ENCODE peak calls at places on chromosomes 3 and 15, in four cellular contexts. One of them, this sample, is unnamed.

GRCh38 chr3:177145954-177146353 is 51.3 kb downstream of the TBL1XR1 start:
- DNase-seq in HepG2: no peak
- DNase-seq in GM12878: no peak
- DNase-seq in K562: no peak
- DNase-seq in this sample: no peak

GRCh38 chr3:186361612-186362408 is at the start of gene DGKG:
- DNase-seq in K562: no peak
- DNase-seq in GM12878: no peak
- DNase-seq in HepG2: no peak
- DNase-seq in this sample: peak; percentile 37

GRCh38 chr3:184339016-184339415 is 1.6 kb downstream of the FAM131A start:
- DNase-seq in HepG2: no peak
- DNase-seq in GM12878: no peak
- DNase-seq in K562: no peak
- DNase-seq in this sample: no peak

GRCh38 chr15:60155661-60156060 is 151.6 kb downstream of the FOXB1 start:
- DNase-seq in GM12878: no peak
- DNase-seq in HepG2: no peak
- DNase-seq in K562: no peak
- DNase-seq in this sample: no peak

GRCh38 chr3:124686028-124686670 is 44.1 kb upstream of the UMPS start:
- DNase-seq in GM12878: no peak
- DNase-seq in K562: no peak
- DNase-seq in HepG2: no peak
- DNase-seq in this sample: no peak

GRCh38 chr3:152030320-152030719 is 156.9 kb downstream of the SUCNR1 start:
- DNase-seq in K562: no peak
- DNase-seq in GM12878: no peak
- DNase-seq in HepG2: no peak
- DNase-seq in this sample: no peak

GRCh38 chr15:54017911-54018310 is 39.7 kb downstream of the UNC13C start:
- DNase-seq in K562: no peak
- DNase-seq in HepG2: no peak
- DNase-seq in GM12878: no peak
- DNase-seq in this sample: no peak

GRCh38 chr3:81218023-81218422 is 543.4 kb downstream of the GBE1 start:
- DNase-seq in GM12878: no peak
- DNase-seq in K562: no peak
- DNase-seq in HepG2: peak; percentile 23
- DNase-seq in this sample: peak; percentile 13

GRCh38 chr15:90165659-90166489 is 35.3 kb upstream of the SEMA4B start:
- DNase-seq in K562: peak; percentile 78
- DNase-seq in HepG2: peak; percentile 95
- DNase-seq in GM12878: peak; percentile 64
- DNase-seq in this sample: peak; percentile 67

GRCh38 chr15:95262866-95263564 is 1031.7 kb downstream of the MCTP2 start:
- DNase-seq in GM12878: no peak
- DNase-seq in K562: no peak
- DNase-seq in HepG2: no peak
- DNase-seq in this sample: no peak

GRCh38 chr3:47239929-47240328 is 42.7 kb downstream of the KIF9 start:
- DNase-seq in HepG2: no peak
- DNase-seq in K562: no peak
- DNase-seq in GM12878: no peak
- DNase-seq in this sample: no peak

GRCh38 chr3:129831503-129831902 is 62.0 kb downstream of the TMCC1 start:
- DNase-seq in GM12878: no peak
- DNase-seq in K562: no peak
- DNase-seq in HepG2: no peak
- DNase-seq in this sample: no peak

GRCh38 chr3:151096697-151097096 is 11.2 kb downstream of the MED12L start:
- DNase-seq in HepG2: no peak
- DNase-seq in K562: no peak
- DNase-seq in GM12878: no peak
- DNase-seq in this sample: no peak

GRCh38 chr15:41584636-41585139 is 25.7 kb downstream of the TYRO3 start:
- DNase-seq in GM12878: no peak
- DNase-seq in K562: no peak
- DNase-seq in HepG2: no peak
- DNase-seq in this sample: no peak

GRCh38 chr3:173732237-173732636 is 334.7 kb downstream of the NLGN1 start:
- DNase-seq in HepG2: no peak
- DNase-seq in K562: no peak
- DNase-seq in GM12878: no peak
- DNase-seq in this sample: no peak

GRCh38 chr15:25798207-25798931 is 64.8 kb downstream of the ATP10A start:
- DNase-seq in GM12878: no peak
- DNase-seq in K562: no peak
- DNase-seq in HepG2: no peak
- DNase-seq in this sample: no peak

GRCh38 chr15:73947651-73948050 is 21.4 kb downstream of the LOXL1 start:
- DNase-seq in GM12878: no peak
- DNase-seq in HepG2: no peak
- DNase-seq in K562: no peak
- DNase-seq in this sample: no peak

GRCh38 chr15:78404125-78404524 is 33.9 kb upstream of the IREB2 start:
- DNase-seq in K562: no peak
- DNase-seq in HepG2: no peak
- DNase-seq in GM12878: no peak
- DNase-seq in this sample: no peak

GRCh38 chr15:74845208-74845568 is 2.2 kb upstream of the ULK3 start:
- DNase-seq in HepG2: no peak
- DNase-seq in GM12878: no peak
- DNase-seq in K562: no peak
- DNase-seq in this sample: no peak

GRCh38 chr3:17057316-17057715 is 172.6 kb downstream of the PLCL2 start:
- DNase-seq in GM12878: no peak
- DNase-seq in HepG2: no peak
- DNase-seq in K562: no peak
- DNase-seq in this sample: no peak

GRCh38 chr3:153165211-153165815 is 3.3 kb downstream of the RAP2B start:
- DNase-seq in HepG2: no peak
- DNase-seq in K562: no peak
- DNase-seq in GM12878: no peak
- DNase-seq in this sample: no peak

GRCh38 chr15:67914537-67915373 is 74.9 kb upstream of the RNU6-1 start:
- DNase-seq in HepG2: peak; percentile 65
- DNase-seq in GM12878: no peak
- DNase-seq in K562: peak; percentile 44
- DNase-seq in this sample: no peak

GRCh38 chr3:128481438-128481942 is 11.5 kb downstream of the GATA2 start:
- DNase-seq in HepG2: no peak
- DNase-seq in GM12878: no peak
- DNase-seq in K562: no peak
- DNase-seq in this sample: no peak

GRCh38 chr3:99108508-99108907 is 207.0 kb upstream of the DCBLD2 start:
- DNase-seq in K562: no peak
- DNase-seq in GM12878: no peak
- DNase-seq in HepG2: no peak
- DNase-seq in this sample: no peak

GRCh38 chr3:113034011-113034410 is 43.2 kb downstream of the GTPBP8 start:
- DNase-seq in HepG2: no peak
- DNase-seq in K562: no peak
- DNase-seq in GM12878: no peak
- DNase-seq in this sample: no peak

GRCh38 chr15:79430901-79431635 is 1.1 kb upstream of the MINAR1 start:
- DNase-seq in K562: no peak
- DNase-seq in GM12878: no peak
- DNase-seq in HepG2: no peak
- DNase-seq in this sample: no peak

GRCh38 chr3:178140491-178140890 is 395.7 kb upstream of the KCNMB2 start:
- DNase-seq in K562: no peak
- DNase-seq in HepG2: no peak
- DNase-seq in GM12878: no peak
- DNase-seq in this sample: no peak

GRCh38 chr3:2156244-2156847 is 57.7 kb downstream of the CNTN4 start:
- DNase-seq in K562: peak; percentile 67
- DNase-seq in GM12878: no peak
- DNase-seq in HepG2: peak; percentile 8
- DNase-seq in this sample: peak; percentile 65

GRCh38 chr3:45528429-45528828 is 66.1 kb upstream of the LIMD1 start:
- DNase-seq in HepG2: no peak
- DNase-seq in K562: no peak
- DNase-seq in GM12878: no peak
- DNase-seq in this sample: no peak

GRCh38 chr3:107421170-107421792 is 44.0 kb downstream of the CCDC54 start:
- DNase-seq in HepG2: peak; percentile 52
- DNase-seq in K562: peak; percentile 6
- DNase-seq in GM12878: no peak
- DNase-seq in this sample: peak; percentile 58

GRCh38 chr3:184354121-184354728 is 7.2 kb downstream of the CLCN2 start:
- DNase-seq in HepG2: peak; percentile 18
- DNase-seq in GM12878: no peak
- DNase-seq in K562: peak; percentile 75
- DNase-seq in this sample: peak; percentile 62

GRCh38 chr3:187531831-187532230 is 138.4 kb downstream of the SST start:
- DNase-seq in K562: no peak
- DNase-seq in HepG2: no peak
- DNase-seq in GM12878: no peak
- DNase-seq in this sample: no peak

GRCh38 chr15:68789921-68790575 is 30.6 kb downstream of the ANP32A start:
- DNase-seq in HepG2: no peak
- DNase-seq in K562: no peak
- DNase-seq in GM12878: no peak
- DNase-seq in this sample: no peak

GRCh38 chr15:70617911-70618287 is 145.5 kb downstream of the UACA start:
- DNase-seq in K562: no peak
- DNase-seq in GM12878: no peak
- DNase-seq in HepG2: no peak
- DNase-seq in this sample: no peak

GRCh38 chr3:10883478-10884234 is 67.6 kb downstream of the SLC6A11 start:
- DNase-seq in K562: peak; percentile 48
- DNase-seq in HepG2: peak; percentile 33
- DNase-seq in GM12878: no peak
- DNase-seq in this sample: peak; percentile 31

GRCh38 chr15:50854594-50855490 is 53.6 kb upstream of the AP4E1 start:
- DNase-seq in GM12878: peak; percentile 57
- DNase-seq in K562: no peak
- DNase-seq in HepG2: peak; percentile 18
- DNase-seq in this sample: no peak

GRCh38 chr3:29071077-29071634 is 209.7 kb upstream of the RBMS3 start:
- DNase-seq in K562: no peak
- DNase-seq in HepG2: no peak
- DNase-seq in GM12878: no peak
- DNase-seq in this sample: no peak

GRCh38 chr15:31265871-31266711 is 60.5 kb upstream of the KLF13 start:
- DNase-seq in GM12878: peak; percentile 86
- DNase-seq in K562: no peak
- DNase-seq in HepG2: no peak
- DNase-seq in this sample: no peak

GRCh38 chr3:71784914-71785593 is at the start of gene PROK2:
- DNase-seq in HepG2: no peak
- DNase-seq in GM12878: no peak
- DNase-seq in K562: no peak
- DNase-seq in this sample: peak; percentile 55
- TF ChIP-seq FOXK2 in HepG2: no peak
- TF ChIP-seq FOXK2 in GM12878: no peak
- TF ChIP-seq FOXK2 in K562: no peak
- TF ChIP-seq FOXK2 in this sample: no peak

GRCh38 chr15:100112636-100113305 is 229.0 kb downstream of the ADAMTS17 start:
- DNase-seq in K562: no peak
- DNase-seq in HepG2: no peak
- DNase-seq in GM12878: no peak
- DNase-seq in this sample: no peak

GRCh38 chr15:100114526-100114925 is 227.2 kb downstream of the ADAMTS17 start:
- DNase-seq in HepG2: no peak
- DNase-seq in K562: no peak
- DNase-seq in GM12878: no peak
- DNase-seq in this sample: no peak

GRCh38 chr15:100115066-100115710 is 226.6 kb downstream of the ADAMTS17 start:
- DNase-seq in HepG2: no peak
- DNase-seq in GM12878: no peak
- DNase-seq in K562: no peak
- DNase-seq in this sample: no peak

GRCh38 chr15:100113351-100114075 is 228.3 kb downstream of the ADAMTS17 start:
- DNase-seq in K562: no peak
- DNase-seq in HepG2: no peak
- DNase-seq in GM12878: no peak
- DNase-seq in this sample: no peak

DNA sequence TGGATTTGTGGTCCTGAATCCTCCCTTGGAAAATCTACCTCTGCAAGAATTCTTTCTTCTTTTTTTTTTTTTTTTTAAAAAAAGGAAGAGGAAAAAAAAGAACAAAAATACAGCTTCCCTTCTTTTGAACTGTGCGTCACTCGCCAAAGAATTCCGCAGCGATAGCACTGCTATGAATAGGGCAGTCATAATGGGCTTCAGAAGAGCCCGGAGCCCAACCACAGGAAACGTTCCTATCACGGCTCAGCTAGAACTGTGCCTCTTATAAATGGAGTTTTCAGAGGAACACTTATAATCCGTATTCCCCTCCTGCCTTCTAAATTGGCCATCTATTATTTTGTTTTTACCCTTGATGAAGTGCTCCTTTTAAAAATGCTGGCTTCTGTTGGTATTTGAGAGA is 227.7 kb downstream of the ADAMTS17 start:
- DNase-seq in HepG2: no peak
- DNase-seq in GM12878: no peak
- DNase-seq in K562: no peak
- DNase-seq in this sample: no peak
- TF ChIP-seq FOXK2 in HepG2: no peak
- TF ChIP-seq FOXK2 in GM12878: no peak
- TF ChIP-seq FOXK2 in K562: no peak
- TF ChIP-seq FOXK2 in this sample: no peak

DNA sequence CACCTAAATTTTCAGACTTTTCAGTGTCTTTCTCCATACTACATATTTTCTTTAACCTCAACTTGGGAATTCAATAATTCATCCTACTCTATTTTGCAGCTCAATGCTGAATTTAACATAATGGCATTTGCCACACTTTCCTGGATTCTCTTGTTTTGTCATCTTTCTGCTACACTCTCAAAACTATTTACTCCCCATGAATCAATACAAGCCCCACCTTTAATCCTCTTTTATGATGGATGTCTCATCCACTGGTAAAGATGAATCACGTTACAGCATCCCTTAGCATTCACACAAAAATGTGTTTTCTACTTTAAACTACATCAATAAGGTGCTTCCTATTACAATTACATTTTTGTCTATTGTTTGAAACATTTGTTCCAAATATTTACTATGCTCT is 19.6 kb upstream of the CHMP2B start:
- DNase-seq in K562: no peak
- DNase-seq in GM12878: no peak
- DNase-seq in HepG2: no peak
- DNase-seq in this sample: no peak
- TF ChIP-seq FOXK2 in K562: no peak
- TF ChIP-seq FOXK2 in GM12878: no peak
- TF ChIP-seq FOXK2 in HepG2: no peak
- TF ChIP-seq FOXK2 in this sample: no peak

DNA sequence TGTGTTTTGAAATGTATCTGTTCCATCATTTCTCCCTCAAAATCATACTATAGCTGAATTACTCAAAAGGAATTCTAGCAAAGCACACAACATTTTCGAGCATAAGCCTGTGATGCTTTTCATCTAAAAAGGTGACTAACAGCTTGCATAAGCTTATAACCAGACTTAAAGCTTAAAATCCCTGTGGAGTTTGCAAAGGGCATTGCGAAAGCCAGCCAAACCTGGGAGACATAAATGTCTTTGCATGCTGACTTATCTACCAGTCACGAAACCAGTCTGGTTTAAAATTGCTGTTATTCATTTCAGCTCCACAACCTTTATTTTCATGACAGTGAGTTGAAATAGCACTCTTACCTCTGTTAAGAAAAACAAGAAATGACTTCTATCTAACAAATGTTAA is 35.6 kb upstream of the LIPC start:
- DNase-seq in K562: no peak
- DNase-seq in HepG2: no peak
- DNase-seq in GM12878: no peak
- DNase-seq in this sample: no peak
- TF ChIP-seq FOXK2 in K562: no peak
- TF ChIP-seq FOXK2 in HepG2: no peak
- TF ChIP-seq FOXK2 in GM12878: no peak
- TF ChIP-seq FOXK2 in this sample: no peak